ENCODE peak calls at places on chromosomes 6 and 20, in four cellular contexts. A is IMR-90; C is naive thymus-derived CD4-positive, alpha-beta T cell; Z is body of pancreas. Y is an unnamed sample. For H3K9me3, the result is how much of the 10 kb centered on the place peaks cover.

GRCh38 chr6:70811788-70812187 is 144.1 kb downstream of the SMAP1 start:
- DNase-seq in A (peak), C (no peak), Z (no peak), Y (no peak)

GRCh38 chr20:1959156-1959555 is 34.7 kb downstream of the PDYN start:
- DNase-seq in A (no peak), C (no peak), Z (no peak), Y (no peak)

GRCh38 chr6:31820051-31820389 is 4.7 kb downstream of the HSPA1A start:
- DNase-seq in A (no peak), C (no peak), Z (no peak), Y (no peak)

GRCh38 chr6:142846883-142847287 is 98.1 kb downstream of the HIVEP2 start:
- DNase-seq in A (peak), C (no peak), Z (no peak), Y (no peak)

GRCh38 chr20:42775866-42776265 is 413.8 kb downstream of the PTPRT start:
- DNase-seq in A (no peak), C (no peak), Z (no peak), Y (no peak)

GRCh38 chr6:43092635-43093034 is 16.5 kb downstream of the PTK7 start:
- DNase-seq in A (no peak), C (no peak), Z (no peak), Y (no peak)

GRCh38 chr6:13331516-13332348 is 3.4 kb upstream of the TBC1D7 start:
- DNase-seq in A (peak), C (peak), Z (no peak), Y (no peak)

GRCh38 chr20:11995750-11996567 is 78.3 kb downstream of the BTBD3 start:
- DNase-seq in A (peak), C (no peak), Z (no peak), Y (no peak)

GRCh38 chr20:53210931-53211330 is 238.8 kb downstream of the TSHZ2 start:
- DNase-seq in A (no peak), C (no peak), Z (no peak), Y (no peak)

GRCh38 chr6:164612731-164613130 is 696.7 kb downstream of the C6orf118 start:
- DNase-seq in A (no peak), C (no peak), Z (no peak), Y (no peak)

GRCh38 chr6:90677440-90677839 is 90.6 kb upstream of the MAP3K7 start:
- DNase-seq in A (no peak), C (no peak), Z (no peak), Y (no peak)

GRCh38 chr6:109034439-109035041 is 60.1 kb downstream of the SESN1 start:
- DNase-seq in A (no peak), C (no peak), Z (no peak), Y (no peak)

GRCh38 chr20:47551841-47552240 is 50.2 kb downstream of the NCOA3 start:
- DNase-seq in A (no peak), C (no peak), Z (peak), Y (no peak)

GRCh38 chr20:32965581-32966373 is 38.5 kb downstream of the SUN5 start:
- DNase-seq in A (no peak), C (peak), Z (no peak), Y (peak)

GRCh38 chr6:14700202-14700601 is 545.7 kb upstream of the JARID2 start:
- DNase-seq in A (no peak), C (no peak), Z (no peak), Y (no peak)

GRCh38 chr6:10412165-10412947 is 2.5 kb downstream of the TFAP2A start:
- DNase-seq in A (peak), C (peak), Z (no peak), Y (peak)

GRCh38 chr6:166474721-166475565 is 92.2 kb upstream of the MPC1 start:
- DNase-seq in A (no peak), C (no peak), Z (no peak), Y (peak)

GRCh38 chr6:10322991-10323390 is 91.9 kb downstream of the TFAP2A start:
- DNase-seq in A (no peak), C (no peak), Z (no peak), Y (no peak)

GRCh38 chr20:62393830-62394229 is 6.9 kb downstream of the RPS21 start:
- DNase-seq in A (no peak), C (no peak), Z (no peak), Y (no peak)

GRCh38 chr6:40338306-40338705 is 248.9 kb downstream of the LRFN2 start:
- DNase-seq in A (no peak), C (no peak), Z (no peak), Y (no peak)

GRCh38 chr6:52049252-52050050 is 38.0 kb downstream of the PKHD1 start:
- DNase-seq in A (peak), C (no peak), Z (no peak), Y (no peak)

GRCh38 chr20:35135867-35136586 is 11.1 kb downstream of the EDEM2 start:
- DNase-seq in A (peak), C (no peak), Z (no peak), Y (no peak)

GRCh38 chr20:40467703-40468411 is 221.2 kb downstream of the MAFB start:
- DNase-seq in A (no peak), C (no peak), Z (no peak), Y (no peak)

GRCh38 chr6:52359403-52359802 is 2.5 kb upstream of the PAQR8 start:
- DNase-seq in A (peak), C (no peak), Z (no peak), Y (no peak)

GRCh38 chr6:23478324-23478723 is 647.7 kb upstream of the NRSN1 start:
- DNase-seq in A (no peak), C (no peak), Z (no peak), Y (no peak)

GRCh38 chr6:161166677-161167076 is 107.2 kb downstream of the AGPAT4 start:
- DNase-seq in A (no peak), C (no peak), Z (no peak), Y (no peak)

GRCh38 chr6:161918154-161918553 is 644.3 kb upstream of the AGPAT4 start:
- DNase-seq in A (peak), C (no peak), Z (no peak), Y (no peak)

GRCh38 chr20:46438156-46438750 is 31.8 kb upstream of the ELMO2 start:
- DNase-seq in A (peak), C (peak), Z (no peak), Y (no peak)

GRCh38 chr6:42727627-42728026 is 5.2 kb upstream of the PRPH2 start:
- DNase-seq in A (no peak), C (no peak), Z (no peak), Y (no peak)

GRCh38 chr6:121430514-121431460 is 4.7 kb upstream of the GJA1 start:
- DNase-seq in A (peak), C (no peak), Z (no peak), Y (no peak)

GRCh38 chr6:147065786-147066185 is 138.4 kb upstream of the STXBP5 start:
- DNase-seq in A (no peak), C (no peak), Z (no peak), Y (no peak)

GRCh38 chr6:43851204-43851855 is 81.3 kb downstream of the VEGFA start:
- DNase-seq in A (peak), C (no peak), Z (no peak), Y (no peak)

GRCh38 chr6:48691420-48691819 is 580.4 kb upstream of the PTCHD4 start:
- DNase-seq in A (no peak), C (no peak), Z (no peak), Y (no peak)

GRCh38 chr6:48701572-48701971 is 590.6 kb upstream of the PTCHD4 start:
- DNase-seq in A (no peak), C (no peak), Z (no peak), Y (no peak)

DNA sequence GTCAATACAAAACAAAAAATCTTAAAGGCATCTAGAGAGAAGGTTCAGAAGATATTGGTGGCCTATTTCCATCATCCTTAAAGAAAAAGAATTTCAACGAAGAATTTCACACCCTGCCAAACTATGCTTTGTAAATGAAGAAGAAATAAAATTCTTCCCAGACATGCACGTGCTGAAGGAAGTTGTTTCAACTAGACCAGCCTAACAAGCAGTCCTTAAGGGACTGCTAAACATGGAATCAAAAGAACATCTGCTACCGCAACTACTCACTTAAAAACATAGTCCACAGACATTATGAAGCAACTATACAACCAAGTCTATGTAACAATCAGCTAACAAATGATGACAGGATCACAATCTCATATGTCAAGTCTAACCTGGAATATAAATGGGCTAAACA is 584.9 kb upstream of the PTCHD4 start:
- DNase-seq in A (no peak), C (no peak), Z (no peak), Y (no peak)
- H3K9me3 ChIP-seq in A (under half), C (under half), Z (under half), Y (half or more)

GRCh38 chr20:17568972-17569471 is 853 bp upstream of the DSTN start:
- DNase-seq in A (peak), C (no peak), Z (peak), Y (peak)

GRCh38 chr20:17570347-17571152 is 675 bp downstream of the DSTN start:
- DNase-seq in A (peak), C (peak), Z (peak), Y (no peak)

GRCh38 chr20:17569616-17570346 is at the start of gene DSTN:
- DNase-seq in A (peak), C (peak), Z (peak), Y (peak)

GRCh38 chr20:17566345-17566744 is 3.5 kb upstream of the DSTN start:
- DNase-seq in A (no peak), C (no peak), Z (no peak), Y (no peak)

GRCh38 chr20:17568045-17568788 is 1.7 kb upstream of the DSTN start:
- DNase-seq in A (no peak), C (no peak), Z (no peak), Y (no peak)
- H3K27ac ChIP-seq in A (peak), C (no peak), Z (peak), Y (peak)

GRCh38 chr6:27448456-27448855 is 24.4 kb downstream of the ZNF184 start:
- DNase-seq in A (no peak), C (no peak), Z (no peak), Y (no peak)
- H3K9me3 ChIP-seq in A (under half), C (half or more), Z (under half), Y (half or more)

GRCh38 chr6:155201461-155202226 is 62.2 kb upstream of the CLDN20 start:
- DNase-seq in A (peak), C (no peak), Z (no peak), Y (no peak)
- H3K27ac ChIP-seq in A (peak), C (no peak), Z (no peak), Y (no peak)

DNA sequence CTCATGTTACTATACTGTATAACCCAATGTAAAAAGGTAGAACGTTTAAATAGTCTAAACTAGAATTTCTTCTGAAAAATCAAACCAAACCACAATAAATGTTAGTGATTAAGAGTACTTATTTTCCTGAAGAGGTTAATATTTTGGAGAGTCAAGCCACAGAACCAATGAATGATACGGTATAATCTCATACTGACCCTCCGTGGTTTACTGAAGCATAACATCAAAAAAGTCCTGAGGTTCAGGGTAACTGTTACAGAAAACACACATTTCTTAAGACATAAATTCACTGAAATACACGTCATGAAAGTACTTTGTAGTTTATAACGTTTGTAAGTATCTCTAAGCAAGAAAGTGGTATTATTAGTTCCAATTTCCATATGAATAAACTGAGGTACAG is 28.9 kb downstream of the ESF1 start:
- DNase-seq in A (no peak), C (no peak), Z (no peak), Y (no peak)
- H3K9me3 ChIP-seq in A (under half), C (under half), Z (under half), Y (under half)

GRCh38 chr6:134307870-134308269 is 10.0 kb downstream of the SGK1 start:
- DNase-seq in A (no peak), C (no peak), Z (no peak), Y (no peak)

GRCh38 chr6:134308800-134309199 is 9.1 kb downstream of the SGK1 start:
- DNase-seq in A (no peak), C (no peak), Z (no peak), Y (no peak)

GRCh38 chr6:134310206-134310605 is 7.7 kb downstream of the SGK1 start:
- DNase-seq in A (peak), C (no peak), Z (no peak), Y (no peak)

GRCh38 chr6:134309227-134309626 is 8.7 kb downstream of the SGK1 start:
- DNase-seq in A (no peak), C (no peak), Z (no peak), Y (no peak)

GRCh38 chr6:134307074-134307473 is 10.8 kb downstream of the SGK1 start:
- DNase-seq in A (no peak), C (no peak), Z (no peak), Y (no peak)
- H3K27ac ChIP-seq in A (no peak), C (no peak), Z (no peak), Y (no peak)

GRCh38 chr6:69019832-69020231 is 384.8 kb downstream of the ADGRB3 start:
- DNase-seq in A (peak), C (no peak), Z (no peak), Y (no peak)

GRCh38 chr6:69018911-69019310 is 383.8 kb downstream of the ADGRB3 start:
- DNase-seq in A (no peak), C (no peak), Z (no peak), Y (no peak)

GRCh38 chr6:69026243-69026642 is 391.2 kb downstream of the ADGRB3 start:
- DNase-seq in A (peak), C (no peak), Z (no peak), Y (no peak)

GRCh38 chr6:69026715-69027114 is 391.6 kb downstream of the ADGRB3 start:
- DNase-seq in A (peak), C (no peak), Z (no peak), Y (no peak)

GRCh38 chr6:69022991-69023390 is 387.9 kb downstream of the ADGRB3 start:
- DNase-seq in A (peak), C (no peak), Z (no peak), Y (no peak)
- H3K9me3 ChIP-seq in A (under half), C (under half), Z (under half), Y (under half)

Y was measured in spleen.